ENCODE peak calls at places on chromosomes 16 and 17, in eight cellular contexts. A is T-helper 2 cell; Z is lung; I is heart right ventricle; E is NCI-H146; C is stimulated activated CD8-positive, alpha-beta memory T cell treated with anti-CD3 and anti-CD28 coated beads, Interleukin-2, amount 100 ng/mL, for 1 hour; M is EL; F is GM13976. N is an unnamed sample.

GRCh38 chr17:77269696-77270681 is 129.2 kb downstream of the SEC14L1 start:
- DNase-seq in A (no peak), Z (no peak), C (no peak), F (no peak), E (no peak), M (no peak), I (no peak), N (peak)

GRCh38 chr16:3202903-3203539 is 15.0 kb downstream of the OR1F1 start:
- DNase-seq in F (no peak), Z (no peak), M (no peak), I (no peak), C (no peak), E (no peak), A (no peak), N (no peak)

GRCh38 chr17:75498019-75498725 is 17.2 kb downstream of the CASKIN2 start:
- DNase-seq in Z (no peak), I (peak), M (no peak), E (no peak), F (no peak), A (no peak), C (no peak), N (no peak)

GRCh38 chr16:89283449-89283848 is 65.9 kb downstream of the ZNF778 start:
- DNase-seq in E (no peak), Z (no peak), F (no peak), I (no peak), C (no peak), M (no peak), A (no peak), N (no peak)

GRCh38 chr16:28182183-28182582 is 29.6 kb downstream of the XPO6 start:
- DNase-seq in I (no peak), C (no peak), M (peak), F (no peak), E (no peak), A (peak), Z (no peak), N (no peak)

GRCh38 chr17:58200024-58200633 is 7.6 kb downstream of the EPX start:
- DNase-seq in A (peak), I (peak), F (peak), C (peak), Z (peak), M (peak), E (peak), N (peak)

GRCh38 chr16:24609740-24610420 is 70.5 kb downstream of the RBBP6 start:
- DNase-seq in F (peak), C (no peak), M (peak), Z (peak), I (peak), E (peak), A (no peak), N (peak)

GRCh38 chr17:9872852-9873251 is 32.2 kb downstream of the RCVRN start:
- DNase-seq in F (no peak), Z (no peak), E (no peak), C (no peak), A (no peak), I (peak), M (no peak), N (no peak)

GRCh38 chr17:16923097-16923903 is 48.6 kb downstream of the TNFRSF13B start:
- DNase-seq in F (no peak), C (no peak), I (no peak), Z (no peak), M (no peak), A (no peak), E (no peak), N (no peak)

GRCh38 chr17:69936996-69937395 is 138.0 kb upstream of the KCNJ16 start:
- DNase-seq in Z (no peak), E (no peak), I (no peak), F (no peak), M (no peak), A (no peak), C (no peak), N (no peak)

GRCh38 chr17:42891539-42892152 is 9.0 kb upstream of the G6PC1 start:
- DNase-seq in M (no peak), Z (no peak), I (peak), A (no peak), F (no peak), C (no peak), E (no peak), N (no peak)

GRCh38 chr16:46757339-46758050 is 9.4 kb upstream of the MYLK3 start:
- DNase-seq in M (no peak), F (no peak), A (no peak), E (peak), C (no peak), Z (no peak), I (peak), N (peak)

GRCh38 chr16:83117810-83118209 is 491.0 kb downstream of the CDH13 start:
- DNase-seq in Z (no peak), E (no peak), I (no peak), M (no peak), A (no peak), F (no peak), C (no peak), N (no peak)

GRCh38 chr16:2904922-2905240 is 6.8 kb upstream of the FLYWCH1 start:
- DNase-seq in I (peak), F (no peak), C (no peak), Z (no peak), E (peak), M (no peak), A (no peak), N (no peak)

GRCh38 chr16:75733305-75734141 is 7.2 kb upstream of the CPHXL start:
- DNase-seq in Z (no peak), A (no peak), C (no peak), I (no peak), M (peak), F (no peak), E (peak), N (no peak)

GRCh38 chr16:89350701-89351380 is 133.3 kb downstream of the ZNF778 start:
- DNase-seq in I (no peak), F (no peak), M (no peak), E (no peak), Z (no peak), C (no peak), A (peak), N (no peak)

GRCh38 chr17:40290629-40291296 is 3.1 kb downstream of the CDC6 start:
- DNase-seq in I (no peak), A (no peak), E (peak), M (peak), C (no peak), F (peak), Z (peak), N (peak)

GRCh38 chr17:76197911-76198310 is 42.4 kb downstream of the RNF157 start:
- DNase-seq in E (no peak), A (no peak), M (no peak), C (no peak), I (peak), Z (no peak), F (no peak), N (no peak)

GRCh38 chr17:41939044-41939695 is 8.8 kb downstream of the ODAD4 start:
- DNase-seq in F (no peak), M (no peak), I (no peak), E (no peak), C (no peak), Z (no peak), A (no peak), N (no peak)

GRCh38 chr17:75734674-75735294 is 13.5 kb downstream of the ITGB4 start:
- DNase-seq in E (no peak), F (no peak), M (no peak), Z (no peak), I (no peak), C (no peak), A (no peak), N (no peak)

GRCh38 chr16:85449885-85450245 is 163.3 kb upstream of the GSE1 start:
- DNase-seq in M (no peak), C (no peak), E (no peak), Z (no peak), A (no peak), I (no peak), F (no peak), N (no peak)

GRCh38 chr16:84963046-84963445 is 48.3 kb downstream of the ZDHHC7 start:
- DNase-seq in F (no peak), C (no peak), Z (no peak), A (no peak), I (no peak), M (no peak), E (no peak), N (no peak)

GRCh38 chr17:78650093-78650715 is 73.0 kb upstream of the DNAH17 start:
- DNase-seq in F (no peak), A (no peak), I (no peak), C (no peak), Z (no peak), E (no peak), M (no peak), N (no peak)

GRCh38 chr16:90008708-90009145 is 10.5 kb downstream of the DBNDD1 start:
- DNase-seq in E (no peak), A (peak), C (no peak), I (no peak), M (no peak), F (peak), Z (no peak), N (no peak)

GRCh38 chr17:36773039-36773438 is 164.2 kb upstream of the LHX1 start:
- DNase-seq in I (no peak), M (no peak), E (no peak), F (no peak), Z (no peak), A (no peak), C (no peak), N (no peak)

GRCh38 chr16:56931253-56931768 is 631 bp upstream of the HERPUD1 start:
- DNase-seq in A (no peak), Z (no peak), M (no peak), F (peak), I (no peak), C (no peak), E (no peak), N (no peak)

GRCh38 chr17:9817086-9817485 is 4.8 kb downstream of the GSG1L2 start:
- DNase-seq in I (no peak), F (no peak), E (no peak), Z (peak), M (peak), C (no peak), A (no peak), N (peak)

GRCh38 chr17:12756786-12757185 is 32.5 kb upstream of the ARHGAP44 start:
- DNase-seq in Z (no peak), E (no peak), F (no peak), C (no peak), I (no peak), M (peak), A (no peak), N (no peak)

GRCh38 chr16:49755291-49755611 is 100.7 kb downstream of the ZNF423 start:
- DNase-seq in I (no peak), A (no peak), E (peak), F (no peak), Z (no peak), M (peak), C (no peak), N (no peak)

GRCh38 chr17:59616253-59616920 is 3.3 kb upstream of the CLTC start:
- DNase-seq in M (no peak), A (no peak), I (no peak), C (no peak), Z (no peak), F (no peak), E (peak), N (no peak)

GRCh38 chr16:66250686-66251405 is 115.6 kb upstream of the CDH5 start:
- DNase-seq in C (no peak), A (no peak), Z (peak), M (peak), F (no peak), E (no peak), I (peak), N (no peak)

GRCh38 chr17:56913867-56914640 is at the start of gene TRIM25:
- DNase-seq in F (peak), C (peak), I (peak), Z (peak), A (peak), E (peak), M (peak), N (peak)

GRCh38 chr17:18248300-18248731 is 10.2 kb downstream of the FLII start:
- DNase-seq in I (peak), E (peak), A (peak), M (peak), Z (peak), C (peak), F (peak), N (peak)

GRCh38 chr16:76956801-76957200 is 234.2 kb upstream of the MON1B start:
- DNase-seq in E (no peak), C (no peak), Z (no peak), M (no peak), A (no peak), I (no peak), F (no peak), N (no peak)

GRCh38 chr17:16027708-16028584 is 28.3 kb downstream of the TTC19 start:
- DNase-seq in I (no peak), E (no peak), F (peak), C (no peak), Z (no peak), A (peak), M (peak), N (no peak)

GRCh38 chr17:40065041-40065770 is 2.4 kb downstream of the THRA start:
- DNase-seq in E (no peak), Z (no peak), I (no peak), A (no peak), M (peak), F (no peak), C (no peak), N (no peak)

GRCh38 chr17:36092228-36092627 is 2.3 kb upstream of the CCL3 start:
- DNase-seq in C (no peak), F (peak), A (no peak), I (no peak), E (no peak), Z (no peak), M (no peak), N (no peak)

GRCh38 chr17:633641-634091 is 81.0 kb downstream of the VPS53 start:
- DNase-seq in E (no peak), I (no peak), A (no peak), Z (no peak), F (no peak), M (no peak), C (no peak), N (no peak)

GRCh38 chr16:1039762-1040161 is 32.8 kb upstream of the SSTR5 start:
- DNase-seq in Z (no peak), A (no peak), M (no peak), F (no peak), C (no peak), E (no peak), I (no peak), N (no peak)

N was measured in NCI-H345.